ENCODE peak calls at places on chromosomes 3 and 15, in ten cellular contexts. One of them, this sample, is unnamed.

GRCh38 chr3:196634224-196634623 is 5.3 kb upstream of the NRROS start:
- DNase-seq in psoas muscle: no peak
- DNase-seq in Panc1: no peak
- DNase-seq in cardiac muscle cell: no peak
- DNase-seq in esophagus squamous epithelium: no peak
- DNase-seq in spleen: no peak
- DNase-seq in dorsolateral prefrontal cortex: no peak
- DNase-seq in HCT116: no peak
- DNase-seq in suprapubic skin: no peak
- DNase-seq in transverse colon: peak
- DNase-seq in this sample: no peak

GRCh38 chr3:127392146-127392470 is 104.3 kb upstream of the PRR20G start:
- DNase-seq in Panc1: no peak
- DNase-seq in transverse colon: no peak
- DNase-seq in HCT116: no peak
- DNase-seq in spleen: peak
- DNase-seq in psoas muscle: no peak
- DNase-seq in suprapubic skin: peak
- DNase-seq in dorsolateral prefrontal cortex: peak
- DNase-seq in esophagus squamous epithelium: no peak
- DNase-seq in cardiac muscle cell: no peak
- DNase-seq in this sample: no peak

GRCh38 chr15:76024021-76024768 is 12.0 kb upstream of the NRG4 start:
- DNase-seq in spleen: no peak
- DNase-seq in suprapubic skin: no peak
- DNase-seq in Panc1: no peak
- DNase-seq in cardiac muscle cell: no peak
- DNase-seq in psoas muscle: no peak
- DNase-seq in esophagus squamous epithelium: no peak
- DNase-seq in dorsolateral prefrontal cortex: no peak
- DNase-seq in transverse colon: no peak
- DNase-seq in HCT116: no peak
- DNase-seq in this sample: no peak

GRCh38 chr3:102434715-102435114 is at the start of gene ZPLD1:
- DNase-seq in esophagus squamous epithelium: no peak
- DNase-seq in psoas muscle: no peak
- DNase-seq in transverse colon: no peak
- DNase-seq in suprapubic skin: no peak
- DNase-seq in HCT116: no peak
- DNase-seq in spleen: no peak
- DNase-seq in cardiac muscle cell: no peak
- DNase-seq in Panc1: no peak
- DNase-seq in dorsolateral prefrontal cortex: no peak
- DNase-seq in this sample: no peak

GRCh38 chr3:115760722-115761121 is 137.4 kb downstream of the GAP43 start:
- DNase-seq in spleen: no peak
- DNase-seq in psoas muscle: no peak
- DNase-seq in HCT116: no peak
- DNase-seq in Panc1: no peak
- DNase-seq in cardiac muscle cell: peak
- DNase-seq in esophagus squamous epithelium: no peak
- DNase-seq in suprapubic skin: no peak
- DNase-seq in dorsolateral prefrontal cortex: no peak
- DNase-seq in transverse colon: no peak
- DNase-seq in this sample: no peak

GRCh38 chr15:51771773-51772172 is 20.4 kb downstream of the TMOD2 start:
- DNase-seq in suprapubic skin: no peak
- DNase-seq in spleen: no peak
- DNase-seq in Panc1: no peak
- DNase-seq in cardiac muscle cell: no peak
- DNase-seq in dorsolateral prefrontal cortex: no peak
- DNase-seq in transverse colon: no peak
- DNase-seq in HCT116: no peak
- DNase-seq in psoas muscle: no peak
- DNase-seq in esophagus squamous epithelium: no peak
- DNase-seq in this sample: no peak

GRCh38 chr3:46417841-46418611 is 11.0 kb downstream of the CCRL2 start:
- DNase-seq in cardiac muscle cell: no peak
- DNase-seq in dorsolateral prefrontal cortex: no peak
- DNase-seq in transverse colon: no peak
- DNase-seq in Panc1: no peak
- DNase-seq in psoas muscle: no peak
- DNase-seq in HCT116: no peak
- DNase-seq in esophagus squamous epithelium: no peak
- DNase-seq in suprapubic skin: no peak
- DNase-seq in spleen: no peak
- DNase-seq in this sample: peak

GRCh38 chr15:71951134-71951533 is 140.8 kb downstream of the NR2E3 start:
- DNase-seq in esophagus squamous epithelium: no peak
- DNase-seq in Panc1: no peak
- DNase-seq in HCT116: no peak
- DNase-seq in dorsolateral prefrontal cortex: no peak
- DNase-seq in spleen: no peak
- DNase-seq in psoas muscle: no peak
- DNase-seq in transverse colon: no peak
- DNase-seq in cardiac muscle cell: no peak
- DNase-seq in suprapubic skin: no peak
- DNase-seq in this sample: no peak

GRCh38 chr15:99177679-99178078 is 71.7 kb downstream of the TTC23 start:
- DNase-seq in cardiac muscle cell: no peak
- DNase-seq in HCT116: no peak
- DNase-seq in spleen: no peak
- DNase-seq in dorsolateral prefrontal cortex: no peak
- DNase-seq in esophagus squamous epithelium: no peak
- DNase-seq in psoas muscle: no peak
- DNase-seq in Panc1: no peak
- DNase-seq in suprapubic skin: no peak
- DNase-seq in transverse colon: no peak
- DNase-seq in this sample: no peak

GRCh38 chr3:101038880-101039279 is 45.7 kb upstream of the ABI3BP start:
- DNase-seq in cardiac muscle cell: no peak
- DNase-seq in Panc1: no peak
- DNase-seq in psoas muscle: no peak
- DNase-seq in transverse colon: no peak
- DNase-seq in esophagus squamous epithelium: no peak
- DNase-seq in HCT116: no peak
- DNase-seq in dorsolateral prefrontal cortex: no peak
- DNase-seq in suprapubic skin: no peak
- DNase-seq in spleen: no peak
- DNase-seq in this sample: no peak

GRCh38 chr3:29758108-29759020 is 477.5 kb downstream of the RBMS3 start:
- DNase-seq in suprapubic skin: no peak
- DNase-seq in cardiac muscle cell: no peak
- DNase-seq in esophagus squamous epithelium: no peak
- DNase-seq in Panc1: no peak
- DNase-seq in dorsolateral prefrontal cortex: no peak
- DNase-seq in spleen: no peak
- DNase-seq in HCT116: no peak
- DNase-seq in transverse colon: no peak
- DNase-seq in psoas muscle: no peak
- DNase-seq in this sample: no peak

GRCh38 chr15:99224815-99225214 is 24.6 kb downstream of the TTC23 start:
- DNase-seq in esophagus squamous epithelium: no peak
- DNase-seq in suprapubic skin: no peak
- DNase-seq in Panc1: no peak
- DNase-seq in dorsolateral prefrontal cortex: no peak
- DNase-seq in transverse colon: no peak
- DNase-seq in cardiac muscle cell: no peak
- DNase-seq in HCT116: no peak
- DNase-seq in spleen: no peak
- DNase-seq in psoas muscle: no peak
- DNase-seq in this sample: no peak

GRCh38 chr3:81268526-81268925 is 492.9 kb downstream of the GBE1 start:
- DNase-seq in dorsolateral prefrontal cortex: no peak
- DNase-seq in esophagus squamous epithelium: no peak
- DNase-seq in transverse colon: no peak
- DNase-seq in suprapubic skin: no peak
- DNase-seq in psoas muscle: no peak
- DNase-seq in spleen: no peak
- DNase-seq in cardiac muscle cell: no peak
- DNase-seq in HCT116: no peak
- DNase-seq in Panc1: no peak
- DNase-seq in this sample: no peak

GRCh38 chr3:152472606-152472954 is 203.9 kb downstream of the MBNL1 start:
- DNase-seq in esophagus squamous epithelium: no peak
- DNase-seq in cardiac muscle cell: no peak
- DNase-seq in Panc1: no peak
- DNase-seq in suprapubic skin: no peak
- DNase-seq in transverse colon: no peak
- DNase-seq in dorsolateral prefrontal cortex: no peak
- DNase-seq in HCT116: no peak
- DNase-seq in spleen: no peak
- DNase-seq in psoas muscle: no peak
- DNase-seq in this sample: no peak

GRCh38 chr3:152470893-152471292 is 202.2 kb downstream of the MBNL1 start:
- DNase-seq in suprapubic skin: no peak
- DNase-seq in Panc1: no peak
- DNase-seq in dorsolateral prefrontal cortex: no peak
- DNase-seq in psoas muscle: no peak
- DNase-seq in esophagus squamous epithelium: no peak
- DNase-seq in HCT116: no peak
- DNase-seq in cardiac muscle cell: peak
- DNase-seq in transverse colon: no peak
- DNase-seq in spleen: no peak
- DNase-seq in this sample: no peak

GRCh38 chr3:152471814-152472605 is 203.3 kb downstream of the MBNL1 start:
- DNase-seq in transverse colon: peak
- DNase-seq in HCT116: peak
- DNase-seq in Panc1: peak
- DNase-seq in cardiac muscle cell: peak
- DNase-seq in suprapubic skin: no peak
- DNase-seq in dorsolateral prefrontal cortex: peak
- DNase-seq in esophagus squamous epithelium: no peak
- DNase-seq in spleen: no peak
- DNase-seq in psoas muscle: peak
- DNase-seq in this sample: peak

GRCh38 chr3:152477422-152477821 is 208.7 kb downstream of the MBNL1 start:
- DNase-seq in spleen: no peak
- DNase-seq in esophagus squamous epithelium: no peak
- DNase-seq in dorsolateral prefrontal cortex: no peak
- DNase-seq in transverse colon: no peak
- DNase-seq in psoas muscle: no peak
- DNase-seq in suprapubic skin: no peak
- DNase-seq in cardiac muscle cell: no peak
- DNase-seq in HCT116: no peak
- DNase-seq in Panc1: no peak
- DNase-seq in this sample: no peak

GRCh38 chr3:152474585-152474984 is 205.9 kb downstream of the MBNL1 start:
- DNase-seq in Panc1: peak
- DNase-seq in spleen: no peak
- DNase-seq in suprapubic skin: no peak
- DNase-seq in psoas muscle: no peak
- DNase-seq in dorsolateral prefrontal cortex: peak
- DNase-seq in transverse colon: no peak
- DNase-seq in esophagus squamous epithelium: no peak
- DNase-seq in cardiac muscle cell: peak
- DNase-seq in HCT116: peak
- DNase-seq in this sample: no peak
- TF ChIP-seq CTCF in Panc1: peak
- TF ChIP-seq CTCF in spleen: peak
- TF ChIP-seq CTCF in suprapubic skin: peak
- TF ChIP-seq CTCF in psoas muscle: peak
- TF ChIP-seq CTCF in dorsolateral prefrontal cortex: peak
- TF ChIP-seq CTCF in transverse colon: peak
- TF ChIP-seq CTCF in esophagus squamous epithelium: peak
- TF ChIP-seq CTCF in cardiac muscle cell: peak
- TF ChIP-seq CTCF in HCT116: peak
- TF ChIP-seq CTCF in this sample: no peak

DNA sequence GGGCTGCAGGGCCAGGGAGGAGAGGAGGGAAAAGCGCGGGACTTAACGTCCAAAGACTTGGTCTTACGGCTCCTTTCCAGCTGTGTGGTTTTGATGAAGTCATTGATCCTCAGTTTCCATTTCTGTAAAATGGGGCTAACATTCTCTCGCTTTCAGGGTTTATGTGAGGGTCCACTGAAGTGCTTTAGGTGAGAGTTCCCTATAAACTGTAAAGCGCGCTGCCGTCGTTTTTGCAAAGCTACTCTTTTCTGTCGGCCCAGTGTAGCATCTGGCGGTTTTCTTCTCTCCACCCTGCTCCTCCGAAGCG is 568 bp upstream of the DNAJC17 start:
- DNase-seq in Panc1: no peak
- DNase-seq in HCT116: no peak
- DNase-seq in dorsolateral prefrontal cortex: peak
- DNase-seq in spleen: no peak
- DNase-seq in suprapubic skin: no peak
- DNase-seq in esophagus squamous epithelium: no peak
- DNase-seq in transverse colon: no peak
- DNase-seq in psoas muscle: no peak
- DNase-seq in cardiac muscle cell: no peak
- DNase-seq in this sample: no peak
- H3K27ac ChIP-seq in Panc1: peak
- H3K27ac ChIP-seq in HCT116: peak
- H3K27ac ChIP-seq in dorsolateral prefrontal cortex: peak
- H3K27ac ChIP-seq in spleen: peak
- H3K27ac ChIP-seq in suprapubic skin: no peak
- H3K27ac ChIP-seq in esophagus squamous epithelium: peak
- H3K27ac ChIP-seq in transverse colon: peak
- H3K27ac ChIP-seq in psoas muscle: peak
- H3K27ac ChIP-seq in cardiac muscle cell: no peak
- H3K27ac ChIP-seq in this sample: peak

GRCh38 chr15:82621970-82622369 is 25.2 kb downstream of the CPEB1 start:
- DNase-seq in spleen: no peak
- DNase-seq in esophagus squamous epithelium: no peak
- DNase-seq in psoas muscle: no peak
- DNase-seq in cardiac muscle cell: no peak
- DNase-seq in HCT116: no peak
- DNase-seq in suprapubic skin: no peak
- DNase-seq in dorsolateral prefrontal cortex: no peak
- DNase-seq in transverse colon: no peak
- DNase-seq in Panc1: no peak
- DNase-seq in this sample: no peak
- H3K4me3 ChIP-seq in spleen: no peak
- H3K4me3 ChIP-seq in esophagus squamous epithelium: no peak
- H3K4me3 ChIP-seq in psoas muscle: no peak
- H3K4me3 ChIP-seq in cardiac muscle cell: no peak
- H3K4me3 ChIP-seq in HCT116: no peak
- H3K4me3 ChIP-seq in suprapubic skin: no peak
- H3K4me3 ChIP-seq in dorsolateral prefrontal cortex: no peak
- H3K4me3 ChIP-seq in transverse colon: no peak
- H3K4me3 ChIP-seq in Panc1: no peak
- H3K4me3 ChIP-seq in this sample: no peak

DNA sequence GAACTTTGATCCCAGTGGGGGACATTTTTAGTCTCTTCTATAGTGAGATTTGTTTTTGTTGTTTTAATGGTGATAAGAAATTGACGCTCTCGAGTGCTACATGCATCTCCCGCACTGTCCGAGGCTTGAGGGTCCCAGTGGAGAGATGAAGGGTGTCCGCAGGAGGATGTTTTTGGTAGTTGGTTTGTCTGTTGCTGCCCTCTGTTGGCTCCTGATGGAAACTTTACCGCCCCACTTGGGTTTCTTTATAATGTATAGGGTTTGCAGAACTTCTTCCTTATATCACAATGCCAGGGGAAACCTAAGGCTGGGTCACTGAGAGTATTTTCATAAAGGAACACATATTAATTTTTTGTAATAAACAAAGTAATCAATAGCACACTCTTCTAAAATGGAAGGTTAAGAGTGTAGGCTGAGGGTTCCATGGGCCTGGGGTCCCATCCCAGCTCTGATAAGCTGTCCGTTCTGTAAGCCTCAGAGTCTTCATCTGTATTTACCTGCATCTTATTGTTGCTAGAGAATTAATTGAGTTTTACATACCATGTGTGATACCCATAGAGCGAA is 185.3 kb upstream of the FEZF2 start:
- DNase-seq in cardiac muscle cell: peak
- DNase-seq in esophagus squamous epithelium: no peak
- DNase-seq in dorsolateral prefrontal cortex: peak
- DNase-seq in spleen: no peak
- DNase-seq in Panc1: no peak
- DNase-seq in HCT116: no peak
- DNase-seq in psoas muscle: no peak
- DNase-seq in transverse colon: no peak
- DNase-seq in suprapubic skin: no peak
- DNase-seq in this sample: no peak
- TF ChIP-seq CTCF in cardiac muscle cell: peak
- TF ChIP-seq CTCF in esophagus squamous epithelium: peak
- TF ChIP-seq CTCF in dorsolateral prefrontal cortex: peak
- TF ChIP-seq CTCF in spleen: no peak
- TF ChIP-seq CTCF in Panc1: peak
- TF ChIP-seq CTCF in HCT116: peak
- TF ChIP-seq CTCF in psoas muscle: peak
- TF ChIP-seq CTCF in transverse colon: no peak
- TF ChIP-seq CTCF in suprapubic skin: peak
- TF ChIP-seq CTCF in this sample: no peak

This sample was measured in coronary artery.